ENCODE peak calls at places on chromosomes 1 and 21, in seven cellular contexts. One of them, this sample, is unnamed.

GRCh38 chr1:43322506-43322905 is 15.1 kb upstream of the MPL start:
- DNase-seq in stimulated activated CD4-positive, alpha-beta T cell treated with anti-CD3 and anti-CD28 coated beads, Interleukin-1b, Interleukin-23, amount 100 ng/mL, for 4 hours: no peak
- DNase-seq in effector memory CD4-positive, alpha-beta T cell: no peak
- DNase-seq in activated T-cell treated with anti-CD3 and anti-CD28 coated beads for 1 hour: no peak
- DNase-seq in Ammon's horn: no peak
- DNase-seq in mesenchymal stem cell: no peak
- DNase-seq in midbrain: no peak
- DNase-seq in this sample: no peak

GRCh38 chr1:26696191-26696644 is 403 bp downstream of the ARID1A start:
- DNase-seq in stimulated activated CD4-positive, alpha-beta T cell treated with anti-CD3 and anti-CD28 coated beads, Interleukin-1b, Interleukin-23, amount 100 ng/mL, for 4 hours: no peak
- DNase-seq in effector memory CD4-positive, alpha-beta T cell: no peak
- DNase-seq in activated T-cell treated with anti-CD3 and anti-CD28 coated beads for 1 hour: peak; percentile 12
- DNase-seq in Ammon's horn: no peak
- DNase-seq in mesenchymal stem cell: no peak
- DNase-seq in midbrain: no peak
- DNase-seq in this sample: no peak

GRCh38 chr1:9657521-9658032 is 6.0 kb downstream of the PIK3CD start:
- DNase-seq in stimulated activated CD4-positive, alpha-beta T cell treated with anti-CD3 and anti-CD28 coated beads, Interleukin-1b, Interleukin-23, amount 100 ng/mL, for 4 hours: no peak
- DNase-seq in effector memory CD4-positive, alpha-beta T cell: no peak
- DNase-seq in activated T-cell treated with anti-CD3 and anti-CD28 coated beads for 1 hour: no peak
- DNase-seq in Ammon's horn: no peak
- DNase-seq in mesenchymal stem cell: no peak
- DNase-seq in midbrain: no peak
- DNase-seq in this sample: no peak

GRCh38 chr1:224211262-224211962 is 28.4 kb downstream of the DEGS1 start:
- DNase-seq in stimulated activated CD4-positive, alpha-beta T cell treated with anti-CD3 and anti-CD28 coated beads, Interleukin-1b, Interleukin-23, amount 100 ng/mL, for 4 hours: no peak
- DNase-seq in effector memory CD4-positive, alpha-beta T cell: no peak
- DNase-seq in activated T-cell treated with anti-CD3 and anti-CD28 coated beads for 1 hour: no peak
- DNase-seq in Ammon's horn: peak; percentile 36
- DNase-seq in mesenchymal stem cell: peak; percentile 45
- DNase-seq in midbrain: peak; percentile 15
- DNase-seq in this sample: peak; percentile 64

GRCh38 chr1:85681087-85681486 is 27.1 kb downstream of the ZNHIT6 start:
- DNase-seq in stimulated activated CD4-positive, alpha-beta T cell treated with anti-CD3 and anti-CD28 coated beads, Interleukin-1b, Interleukin-23, amount 100 ng/mL, for 4 hours: no peak
- DNase-seq in effector memory CD4-positive, alpha-beta T cell: no peak
- DNase-seq in activated T-cell treated with anti-CD3 and anti-CD28 coated beads for 1 hour: no peak
- DNase-seq in Ammon's horn: peak; percentile 69
- DNase-seq in mesenchymal stem cell: peak; percentile 87
- DNase-seq in midbrain: peak; percentile 31
- DNase-seq in this sample: no peak

GRCh38 chr21:23861908-23862504 is 1745.3 kb downstream of the MRPL39 start:
- DNase-seq in stimulated activated CD4-positive, alpha-beta T cell treated with anti-CD3 and anti-CD28 coated beads, Interleukin-1b, Interleukin-23, amount 100 ng/mL, for 4 hours: no peak
- DNase-seq in effector memory CD4-positive, alpha-beta T cell: no peak
- DNase-seq in activated T-cell treated with anti-CD3 and anti-CD28 coated beads for 1 hour: no peak
- DNase-seq in Ammon's horn: no peak
- DNase-seq in mesenchymal stem cell: no peak
- DNase-seq in midbrain: no peak
- DNase-seq in this sample: no peak

GRCh38 chr21:45867671-45868081 is 113.9 kb upstream of the COL6A1 start:
- DNase-seq in stimulated activated CD4-positive, alpha-beta T cell treated with anti-CD3 and anti-CD28 coated beads, Interleukin-1b, Interleukin-23, amount 100 ng/mL, for 4 hours: no peak
- DNase-seq in effector memory CD4-positive, alpha-beta T cell: no peak
- DNase-seq in activated T-cell treated with anti-CD3 and anti-CD28 coated beads for 1 hour: no peak
- DNase-seq in Ammon's horn: no peak
- DNase-seq in mesenchymal stem cell: no peak
- DNase-seq in midbrain: no peak
- DNase-seq in this sample: no peak

GRCh38 chr1:89739013-89739843 is 81.6 kb upstream of the LRRC8D start:
- DNase-seq in stimulated activated CD4-positive, alpha-beta T cell treated with anti-CD3 and anti-CD28 coated beads, Interleukin-1b, Interleukin-23, amount 100 ng/mL, for 4 hours: peak; percentile 30
- DNase-seq in effector memory CD4-positive, alpha-beta T cell: peak; percentile 32
- DNase-seq in activated T-cell treated with anti-CD3 and anti-CD28 coated beads for 1 hour: no peak
- DNase-seq in Ammon's horn: no peak
- DNase-seq in mesenchymal stem cell: peak; percentile 45
- DNase-seq in midbrain: no peak
- DNase-seq in this sample: peak; percentile 47

GRCh38 chr1:39672551-39672947 is 642 bp upstream of the NT5C1A start:
- DNase-seq in stimulated activated CD4-positive, alpha-beta T cell treated with anti-CD3 and anti-CD28 coated beads, Interleukin-1b, Interleukin-23, amount 100 ng/mL, for 4 hours: no peak
- DNase-seq in effector memory CD4-positive, alpha-beta T cell: no peak
- DNase-seq in activated T-cell treated with anti-CD3 and anti-CD28 coated beads for 1 hour: no peak
- DNase-seq in Ammon's horn: no peak
- DNase-seq in mesenchymal stem cell: peak; percentile 19
- DNase-seq in midbrain: no peak
- DNase-seq in this sample: no peak

GRCh38 chr1:62434612-62434994 is 2.2 kb upstream of the USP1 start:
- DNase-seq in stimulated activated CD4-positive, alpha-beta T cell treated with anti-CD3 and anti-CD28 coated beads, Interleukin-1b, Interleukin-23, amount 100 ng/mL, for 4 hours: no peak
- DNase-seq in effector memory CD4-positive, alpha-beta T cell: no peak
- DNase-seq in activated T-cell treated with anti-CD3 and anti-CD28 coated beads for 1 hour: no peak
- DNase-seq in Ammon's horn: no peak
- DNase-seq in mesenchymal stem cell: no peak
- DNase-seq in midbrain: no peak
- DNase-seq in this sample: no peak

GRCh38 chr1:110308247-110308646 is 30.9 kb upstream of the RBM15 start:
- DNase-seq in stimulated activated CD4-positive, alpha-beta T cell treated with anti-CD3 and anti-CD28 coated beads, Interleukin-1b, Interleukin-23, amount 100 ng/mL, for 4 hours: no peak
- DNase-seq in effector memory CD4-positive, alpha-beta T cell: no peak
- DNase-seq in activated T-cell treated with anti-CD3 and anti-CD28 coated beads for 1 hour: no peak
- DNase-seq in Ammon's horn: no peak
- DNase-seq in mesenchymal stem cell: peak; percentile 26
- DNase-seq in midbrain: no peak
- DNase-seq in this sample: peak; percentile 79

GRCh38 chr1:76682152-76682551 is 185.1 kb upstream of the ST6GALNAC5 start:
- DNase-seq in stimulated activated CD4-positive, alpha-beta T cell treated with anti-CD3 and anti-CD28 coated beads, Interleukin-1b, Interleukin-23, amount 100 ng/mL, for 4 hours: no peak
- DNase-seq in effector memory CD4-positive, alpha-beta T cell: no peak
- DNase-seq in activated T-cell treated with anti-CD3 and anti-CD28 coated beads for 1 hour: no peak
- DNase-seq in Ammon's horn: no peak
- DNase-seq in mesenchymal stem cell: no peak
- DNase-seq in midbrain: no peak
- DNase-seq in this sample: no peak

GRCh38 chr1:69645477-69645876 is 77.8 kb downstream of the LRRC7 start:
- DNase-seq in stimulated activated CD4-positive, alpha-beta T cell treated with anti-CD3 and anti-CD28 coated beads, Interleukin-1b, Interleukin-23, amount 100 ng/mL, for 4 hours: no peak
- DNase-seq in effector memory CD4-positive, alpha-beta T cell: no peak
- DNase-seq in activated T-cell treated with anti-CD3 and anti-CD28 coated beads for 1 hour: no peak
- DNase-seq in Ammon's horn: no peak
- DNase-seq in mesenchymal stem cell: no peak
- DNase-seq in midbrain: no peak
- DNase-seq in this sample: no peak

GRCh38 chr1:229087339-229087738 is 183.6 kb upstream of the RAB4A start:
- DNase-seq in stimulated activated CD4-positive, alpha-beta T cell treated with anti-CD3 and anti-CD28 coated beads, Interleukin-1b, Interleukin-23, amount 100 ng/mL, for 4 hours: no peak
- DNase-seq in effector memory CD4-positive, alpha-beta T cell: no peak
- DNase-seq in activated T-cell treated with anti-CD3 and anti-CD28 coated beads for 1 hour: no peak
- DNase-seq in Ammon's horn: no peak
- DNase-seq in mesenchymal stem cell: no peak
- DNase-seq in midbrain: no peak
- DNase-seq in this sample: no peak

GRCh38 chr1:7229696-7230095 is 444.4 kb downstream of the CAMTA1 start:
- DNase-seq in stimulated activated CD4-positive, alpha-beta T cell treated with anti-CD3 and anti-CD28 coated beads, Interleukin-1b, Interleukin-23, amount 100 ng/mL, for 4 hours: no peak
- DNase-seq in effector memory CD4-positive, alpha-beta T cell: no peak
- DNase-seq in activated T-cell treated with anti-CD3 and anti-CD28 coated beads for 1 hour: no peak
- DNase-seq in Ammon's horn: no peak
- DNase-seq in mesenchymal stem cell: peak; percentile 53
- DNase-seq in midbrain: no peak
- DNase-seq in this sample: peak; percentile 23

GRCh38 chr1:89721351-89721750 is 88.4 kb downstream of the LRRC8C start:
- DNase-seq in stimulated activated CD4-positive, alpha-beta T cell treated with anti-CD3 and anti-CD28 coated beads, Interleukin-1b, Interleukin-23, amount 100 ng/mL, for 4 hours: peak; percentile 28
- DNase-seq in effector memory CD4-positive, alpha-beta T cell: peak; percentile 4
- DNase-seq in activated T-cell treated with anti-CD3 and anti-CD28 coated beads for 1 hour: no peak
- DNase-seq in Ammon's horn: no peak
- DNase-seq in mesenchymal stem cell: peak; percentile 47
- DNase-seq in midbrain: no peak
- DNase-seq in this sample: peak; percentile 70

GRCh38 chr21:28635541-28635940 is 357.1 kb downstream of the LTN1 start:
- DNase-seq in stimulated activated CD4-positive, alpha-beta T cell treated with anti-CD3 and anti-CD28 coated beads, Interleukin-1b, Interleukin-23, amount 100 ng/mL, for 4 hours: no peak
- DNase-seq in effector memory CD4-positive, alpha-beta T cell: no peak
- DNase-seq in activated T-cell treated with anti-CD3 and anti-CD28 coated beads for 1 hour: no peak
- DNase-seq in Ammon's horn: no peak
- DNase-seq in mesenchymal stem cell: no peak
- DNase-seq in midbrain: no peak
- DNase-seq in this sample: no peak

GRCh38 chr1:15344800-15345710 is 64.6 kb upstream of the EFHD2 start:
- DNase-seq in stimulated activated CD4-positive, alpha-beta T cell treated with anti-CD3 and anti-CD28 coated beads, Interleukin-1b, Interleukin-23, amount 100 ng/mL, for 4 hours: no peak
- DNase-seq in effector memory CD4-positive, alpha-beta T cell: no peak
- DNase-seq in activated T-cell treated with anti-CD3 and anti-CD28 coated beads for 1 hour: no peak
- DNase-seq in Ammon's horn: no peak
- DNase-seq in mesenchymal stem cell: no peak
- DNase-seq in midbrain: no peak
- DNase-seq in this sample: no peak

GRCh38 chr1:234143681-234144080 is 229.6 kb upstream of the COA6 start:
- DNase-seq in stimulated activated CD4-positive, alpha-beta T cell treated with anti-CD3 and anti-CD28 coated beads, Interleukin-1b, Interleukin-23, amount 100 ng/mL, for 4 hours: no peak
- DNase-seq in effector memory CD4-positive, alpha-beta T cell: no peak
- DNase-seq in activated T-cell treated with anti-CD3 and anti-CD28 coated beads for 1 hour: no peak
- DNase-seq in Ammon's horn: no peak
- DNase-seq in mesenchymal stem cell: peak; percentile 18
- DNase-seq in midbrain: no peak
- DNase-seq in this sample: no peak

GRCh38 chr1:87284456-87285240 is 44.0 kb upstream of the LMO4 start:
- DNase-seq in stimulated activated CD4-positive, alpha-beta T cell treated with anti-CD3 and anti-CD28 coated beads, Interleukin-1b, Interleukin-23, amount 100 ng/mL, for 4 hours: no peak
- DNase-seq in effector memory CD4-positive, alpha-beta T cell: no peak
- DNase-seq in activated T-cell treated with anti-CD3 and anti-CD28 coated beads for 1 hour: no peak
- DNase-seq in Ammon's horn: no peak
- DNase-seq in mesenchymal stem cell: no peak
- DNase-seq in midbrain: no peak
- DNase-seq in this sample: no peak

This sample was measured in fibroblast of villous mesenchyme.